ENCODE peak calls at places on chromosomes 12 and 14, in seven cellular contexts. Z is suprapubic skin, V is GM12878, U is transverse colon, T is gastrocnemius medialis, X is Peyer's patch, S is esophagus muscularis mucosa. B is an unnamed sample.

GRCh38 chr12:128971802-128972201 is 118.5 kb downstream of the GLT1D1 start:
- DNase-seq in X (no peak), U (no peak), T (no peak), Z (no peak), V (no peak), S (no peak), B (no peak)

GRCh38 chr14:101791919-101792572 is 30.5 kb downstream of the PPP2R5C start:
- DNase-seq in X (no peak), V (no peak), U (no peak), T (no peak), Z (no peak), S (no peak), B (no peak)

GRCh38 chr14:57275023-57275664 is 6.4 kb downstream of the AP5M1 start:
- DNase-seq in T (no peak), V (no peak), Z (no peak), S (no peak), X (no peak), U (no peak), B (no peak)

GRCh38 chr12:78914859-78915331 is 50.3 kb downstream of the SYT1 start:
- DNase-seq in U (no peak), S (no peak), V (no peak), X (no peak), T (no peak), Z (no peak), B (no peak)

GRCh38 chr12:105943525-105943924 is 195.2 kb downstream of the NUAK1 start:
- DNase-seq in X (no peak), U (no peak), T (no peak), Z (no peak), V (no peak), S (no peak), B (no peak)

GRCh38 chr14:53055003-53055402 is 98.1 kb downstream of the DDHD1 start:
- DNase-seq in T (no peak), X (no peak), V (peak; percentile 15), S (no peak), U (no peak), Z (no peak), B (no peak)

GRCh38 chr14:49405291-49405690 is 180.9 kb downstream of the RPS29 start:
- DNase-seq in Z (no peak), V (no peak), T (no peak), X (no peak), S (no peak), U (no peak), B (no peak)

GRCh38 chr12:116089080-116089479 is 188.4 kb downstream of the MED13L start:
- DNase-seq in V (no peak), X (no peak), S (no peak), Z (no peak), U (no peak), T (no peak), B (no peak)

GRCh38 chr14:72855913-72856312 is 38.0 kb downstream of the DPF3 start:
- DNase-seq in T (peak; percentile 30), U (peak; percentile 55), S (no peak), X (no peak), V (peak; percentile 33), Z (no peak), B (no peak)

GRCh38 chr14:85535316-85535715 is 5.4 kb downstream of the FLRT2 start:
- DNase-seq in Z (no peak), T (no peak), X (no peak), V (no peak), U (no peak), S (no peak), B (no peak)

GRCh38 chr14:75383721-75384120 is 44.1 kb upstream of the JDP2 start:
- DNase-seq in X (no peak), Z (no peak), S (no peak), V (no peak), U (no peak), T (no peak), B (no peak)

GRCh38 chr12:18955594-18955993 is 173.9 kb upstream of the PLEKHA5 start:
- DNase-seq in Z (no peak), S (no peak), T (no peak), X (no peak), U (no peak), V (no peak), B (no peak)

GRCh38 chr12:124737040-124737419 is 126.6 kb downstream of the SCARB1 start:
- DNase-seq in T (no peak), U (no peak), S (no peak), Z (no peak), V (no peak), X (no peak), B (no peak)

GRCh38 chr12:104741072-104741471 is 217.0 kb downstream of the SLC41A2 start:
- DNase-seq in S (no peak), V (no peak), U (no peak), X (no peak), Z (no peak), T (no peak), B (no peak)

GRCh38 chr12:62260733-62261683 is 804 bp downstream of the USP15 start:
- DNase-seq in S (no peak), U (peak; percentile 45), T (peak; percentile 13), Z (no peak), X (peak; percentile 86), V (peak; percentile 73), B (peak; percentile 28)

GRCh38 chr12:23209793-23210192 is 584.8 kb downstream of the ETNK1 start:
- DNase-seq in Z (no peak), V (no peak), X (no peak), U (no peak), T (no peak), S (no peak), B (no peak)

GRCh38 chr12:106249411-106250135 is 1.8 kb upstream of the CKAP4 start:
- DNase-seq in T (no peak), X (peak; percentile 85), S (no peak), Z (peak; percentile 34), V (peak; percentile 53), U (peak; percentile 75), B (no peak)

GRCh38 chr12:31965090-31965489 is 5.9 kb downstream of the RESF1 start:
- DNase-seq in X (no peak), U (no peak), V (no peak), Z (no peak), T (no peak), S (no peak), B (no peak)

GRCh38 chr12:56840922-56841321 is 77.8 kb downstream of the HSD17B6 start:
- DNase-seq in U (peak; percentile 8), Z (no peak), V (no peak), T (no peak), S (no peak), X (no peak), B (no peak)

GRCh38 chr12:78208106-78208505 is 377.4 kb downstream of the NAV3 start:
- DNase-seq in T (no peak), S (no peak), V (no peak), U (no peak), X (no peak), Z (no peak), B (no peak)

GRCh38 chr12:132110677-132111076 is 33.4 kb downstream of the DDX51 start:
- DNase-seq in T (no peak), S (no peak), Z (no peak), V (no peak), U (no peak), X (no peak), B (no peak)

GRCh38 chr12:128914908-128915563 is 61.8 kb downstream of the GLT1D1 start:
- DNase-seq in Z (no peak), V (peak; percentile 88), X (no peak), U (no peak), S (no peak), T (no peak), B (no peak)

GRCh38 chr12:124426594-124427550 is 132.0 kb downstream of the RFLNA start:
- DNase-seq in T (no peak), V (no peak), X (no peak), U (no peak), Z (no peak), S (no peak), B (no peak)

GRCh38 chr14:69044965-69045555 is 66.0 kb upstream of the ACTN1 start:
- DNase-seq in T (no peak), Z (no peak), U (no peak), X (no peak), V (no peak), S (no peak), B (no peak)
- TF ChIP-seq POLR2A in T (no peak), Z (no peak), U (no peak), X (no peak), V (no peak), S (no peak), B (no peak)

DNA sequence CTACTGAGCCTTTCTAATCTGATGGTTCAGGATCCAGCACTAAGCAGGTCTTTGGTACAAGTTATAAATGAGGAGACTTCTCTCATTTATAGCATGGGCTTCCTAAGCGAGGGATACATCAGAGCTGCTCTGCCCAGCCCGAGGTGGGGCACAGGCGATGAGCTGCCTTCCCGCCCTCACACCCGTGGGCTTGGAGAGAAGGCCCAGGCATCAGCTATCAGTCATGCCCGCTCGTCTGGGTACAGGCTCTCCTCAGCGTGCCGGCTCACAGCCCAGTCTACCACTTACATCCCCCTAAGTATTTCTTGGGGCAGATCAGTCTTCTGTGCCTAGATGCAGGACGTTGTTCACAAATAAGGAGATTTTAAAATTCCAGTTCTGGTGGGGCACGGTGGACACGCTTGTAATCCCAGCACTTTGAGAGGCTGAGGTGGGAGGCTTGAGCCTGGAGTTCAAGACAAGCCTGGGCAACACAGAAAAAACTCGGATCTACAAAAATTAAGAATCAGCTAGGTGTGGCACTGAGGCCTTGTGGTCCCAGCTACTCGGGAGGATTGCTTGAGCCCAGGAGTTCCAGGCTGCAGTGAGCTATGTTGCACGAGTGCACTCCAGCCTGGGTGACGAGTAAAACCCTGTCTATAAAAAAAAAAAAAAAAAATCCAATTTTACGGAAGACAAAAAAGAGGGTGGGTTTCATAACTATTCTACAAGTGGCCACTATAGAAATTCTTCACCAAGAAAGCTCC is 57.0 kb downstream of the CCDC88C start:
- DNase-seq in S (no peak), U (no peak), X (no peak), Z (no peak), V (no peak), T (no peak), B (no peak)
- H3K4me1 ChIP-seq in S (no peaks in the 10 kb centered on the region), U (no peaks in the 10 kb centered on the region), X (peaks cover 16% of the 10 kb centered on the region), Z (peaks cover 18% of the 10 kb centered on the region), V (peaks cover 59% of the 10 kb centered on the region), T (no peaks in the 10 kb centered on the region), B (peaks cover 11% of the 10 kb centered on the region)

GRCh38 chr14:42277840-42278239 is 671.2 kb downstream of the LRFN5 start:
- DNase-seq in V (no peak), U (no peak), X (no peak), T (no peak), S (no peak), Z (no peak), B (no peak)
- TF ChIP-seq CTCF in V (no peak), U (no peak), X (no peak), T (no peak), S (no peak), Z (no peak), B (no peak)

DNA sequence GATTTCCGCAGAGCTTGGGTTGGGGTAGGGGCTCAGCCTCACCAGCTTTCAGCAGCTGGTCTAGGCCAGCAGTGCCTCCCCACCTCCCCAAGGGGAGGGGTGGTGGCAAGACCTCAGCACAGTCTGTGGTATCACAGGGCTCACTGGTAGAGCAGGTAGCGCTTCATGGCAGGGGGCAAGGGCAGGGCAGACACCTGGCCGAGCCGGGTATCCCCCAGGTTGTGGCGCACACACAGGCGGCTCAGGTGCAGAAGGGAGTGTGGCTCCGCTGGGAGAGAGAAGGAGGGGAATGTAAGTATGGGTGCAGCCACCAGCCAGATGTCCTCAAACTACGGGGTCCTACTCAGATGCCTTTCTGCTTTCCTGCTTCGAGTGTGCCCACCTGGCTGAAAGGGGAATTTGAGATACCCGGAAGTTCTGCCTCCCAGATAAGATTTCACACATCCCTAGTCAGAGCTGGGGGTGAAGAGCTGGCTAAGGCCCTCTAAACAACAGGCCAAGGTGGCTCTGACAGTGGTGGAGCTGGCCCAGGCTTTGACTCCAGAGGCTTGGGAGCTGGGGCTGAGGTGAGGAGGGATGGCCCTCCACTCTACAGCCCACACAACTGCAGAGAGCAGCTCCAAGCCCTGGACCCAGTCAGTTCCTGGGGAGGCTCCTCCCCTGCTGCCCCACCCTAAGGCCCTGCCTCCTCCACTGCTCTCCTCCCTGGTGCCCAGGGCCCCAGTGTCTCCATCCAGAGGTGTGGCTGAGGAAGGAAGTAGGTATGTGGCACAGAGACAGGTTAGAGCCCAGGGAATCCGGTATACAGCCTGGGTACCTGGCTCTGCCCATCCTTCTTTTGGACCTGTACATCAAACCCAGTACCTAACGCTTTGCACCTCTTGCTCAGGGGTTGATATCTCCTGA is 1.8 kb downstream of the SPSB2 start:
- DNase-seq in T (no peak), U (peak; percentile 83), S (no peak), V (no peak), X (peak; percentile 77), Z (no peak), B (no peak)
- TF ChIP-seq POLR2A in T (no peak), U (peak; percentile 40), S (no peak), V (peak; percentile 56), X (no peak), Z (no peak), B (no peak)

B was measured in tibial nerve.